ENCODE peak calls at places on chromosomes 7 and 10, in ten cellular contexts. S is cardiac muscle cell, O is AG04450, D is astrocyte of the spinal cord, V is psoas muscle, E is body of pancreas, M is PC-9, H is tibial artery, I is A549, J is Calu3. F is an unnamed sample.

GRCh38 chr10:52755297-52756062 is 17.1 kb downstream of the MBL2 start:
- DNase-seq in E (no peak), V (no peak), I (no peak), M (no peak), D (peak), J (no peak), S (no peak), O (peak), H (no peak), F (no peak)

GRCh38 chr7:2140216-2140870 is 92.4 kb downstream of the MAD1L1 start:
- DNase-seq in E (no peak), O (no peak), V (no peak), J (no peak), D (no peak), M (no peak), S (no peak), H (no peak), I (no peak), F (no peak)

GRCh38 chr10:110883924-110884323 is 12.2 kb downstream of the PDCD4 start:
- DNase-seq in I (no peak), H (no peak), O (no peak), S (no peak), E (no peak), D (peak), J (no peak), V (no peak), M (no peak), F (no peak)

GRCh38 chr10:31768467-31768866 is 160.2 kb downstream of the ARHGAP12 start:
- DNase-seq in J (no peak), H (no peak), E (no peak), O (no peak), V (no peak), I (no peak), D (peak), M (no peak), S (no peak), F (no peak)

GRCh38 chr10:103954543-103954942 is 12.4 kb upstream of the SLK start:
- DNase-seq in O (no peak), M (no peak), S (no peak), H (no peak), E (no peak), V (no peak), D (no peak), J (no peak), I (no peak), F (no peak)

GRCh38 chr10:74018241-74018640 is 20.3 kb downstream of the VCL start:
- DNase-seq in I (no peak), E (no peak), D (no peak), V (no peak), M (no peak), J (no peak), O (no peak), H (no peak), S (no peak), F (no peak)

GRCh38 chr10:44437837-44438752 is 53.2 kb upstream of the CXCL12 start:
- DNase-seq in M (no peak), H (no peak), S (no peak), V (no peak), O (no peak), D (peak), E (no peak), I (no peak), J (no peak), F (no peak)

GRCh38 chr10:43113201-43113893 is 24.9 kb upstream of the CSGALNACT2 start:
- DNase-seq in M (no peak), E (no peak), H (no peak), J (no peak), O (no peak), V (no peak), I (no peak), S (no peak), D (no peak), F (no peak)

GRCh38 chr10:105252908-105253307 is 611.8 kb downstream of the SORCS3 start:
- DNase-seq in J (no peak), I (no peak), H (no peak), O (no peak), D (no peak), M (no peak), E (no peak), S (no peak), V (no peak), F (no peak)

GRCh38 chr7:53756946-53757345 is 721.5 kb downstream of the POM121L12 start:
- DNase-seq in I (no peak), M (no peak), S (no peak), D (no peak), H (no peak), V (no peak), E (no peak), J (no peak), O (no peak), F (no peak)

GRCh38 chr10:21950566-21950965 is 53.0 kb downstream of the DNAJC1 start:
- DNase-seq in D (no peak), V (no peak), E (no peak), H (no peak), M (no peak), J (no peak), O (no peak), S (no peak), I (no peak), F (no peak)

GRCh38 chr7:114708646-114709045 is 213.2 kb upstream of the MDFIC start:
- DNase-seq in V (no peak), I (no peak), J (no peak), H (no peak), E (no peak), S (no peak), O (no peak), M (no peak), D (no peak), F (no peak)

GRCh38 chr10:101568054-101568745 is 19.9 kb downstream of the POLL start:
- DNase-seq in I (no peak), J (no peak), H (peak), S (no peak), D (no peak), V (no peak), E (peak), O (no peak), M (no peak), F (no peak)

GRCh38 chr7:100053201-100053600 is 3.6 kb downstream of the ZSCAN21 start:
- DNase-seq in I (peak), E (peak), J (peak), D (peak), M (peak), O (peak), V (peak), S (peak), H (no peak), F (peak)

GRCh38 chr7:21944616-21945373 is 904 bp downstream of the CDCA7L start:
- DNase-seq in S (peak), E (peak), D (peak), H (no peak), M (peak), I (peak), V (no peak), J (peak), O (no peak), F (peak)

GRCh38 chr10:84267503-84268126 is 22.8 kb downstream of the RGR start:
- DNase-seq in D (peak), H (no peak), S (peak), M (no peak), O (no peak), V (no peak), E (peak), J (peak), I (peak), F (peak)

GRCh38 chr7:98641646-98642489 is 24.8 kb downstream of the NPTX2 start:
- DNase-seq in J (no peak), V (no peak), O (no peak), S (no peak), M (no peak), D (no peak), E (no peak), H (no peak), I (no peak), F (peak)

GRCh38 chr10:14163374-14164125 is 167.2 kb downstream of the FRMD4A start:
- DNase-seq in S (no peak), J (no peak), D (no peak), M (no peak), I (no peak), V (no peak), H (no peak), E (no peak), O (no peak), F (no peak)

GRCh38 chr7:48090095-48090805 is 1.2 kb downstream of the UPP1 start:
- DNase-seq in E (peak), M (peak), D (peak), V (peak), I (no peak), J (peak), S (peak), H (no peak), O (no peak), F (no peak)

GRCh38 chr7:38753347-38753746 is 122.2 kb upstream of the AMPH start:
- DNase-seq in E (no peak), V (no peak), M (no peak), H (no peak), I (no peak), D (no peak), O (no peak), J (no peak), S (no peak), F (no peak)

DNA sequence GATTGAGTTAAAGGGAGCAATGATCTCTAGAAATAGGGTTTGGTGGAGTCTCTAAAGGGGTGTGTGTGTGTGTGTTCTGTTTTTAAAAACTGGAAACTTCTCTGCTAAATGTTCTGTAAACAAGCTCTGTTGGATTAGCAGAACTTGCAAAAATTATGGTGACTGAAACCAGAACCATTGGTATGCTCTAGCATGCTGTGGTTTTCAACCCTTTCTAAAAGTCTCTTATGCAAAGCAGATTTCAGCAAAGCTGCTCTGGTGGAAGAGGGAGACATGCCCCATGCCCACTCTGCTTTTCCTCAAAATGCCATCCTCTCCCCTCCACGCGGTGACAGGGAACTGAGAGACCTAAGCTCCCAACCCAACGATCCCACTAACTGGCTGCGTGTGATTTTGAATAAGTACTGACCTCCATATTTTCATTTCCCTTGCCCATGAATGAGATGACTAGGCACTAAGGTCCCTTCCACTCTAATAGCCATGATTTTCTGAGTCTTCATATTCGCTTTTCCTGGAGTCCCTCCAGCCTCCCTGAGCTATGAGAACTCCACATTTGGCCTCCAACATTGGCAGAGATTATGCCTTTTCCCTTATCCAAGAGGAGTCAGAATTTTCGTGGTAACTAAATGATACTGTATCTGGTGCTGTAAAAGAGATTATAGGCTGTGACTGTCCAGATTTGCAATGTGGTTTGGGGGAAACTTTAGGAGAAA is 117.3 kb upstream of the PALS2 start:
- DNase-seq in I (no peak), M (no peak), J (no peak), O (no peak), H (no peak), E (no peak), D (no peak), V (no peak), S (no peak), F (no peak)
- TF ChIP-seq CTCF in I (no peak), M (no peak), J (no peak), O (no peak), H (no peak), E (no peak), D (no peak), V (no peak), S (no peak), F (no peak)

DNA sequence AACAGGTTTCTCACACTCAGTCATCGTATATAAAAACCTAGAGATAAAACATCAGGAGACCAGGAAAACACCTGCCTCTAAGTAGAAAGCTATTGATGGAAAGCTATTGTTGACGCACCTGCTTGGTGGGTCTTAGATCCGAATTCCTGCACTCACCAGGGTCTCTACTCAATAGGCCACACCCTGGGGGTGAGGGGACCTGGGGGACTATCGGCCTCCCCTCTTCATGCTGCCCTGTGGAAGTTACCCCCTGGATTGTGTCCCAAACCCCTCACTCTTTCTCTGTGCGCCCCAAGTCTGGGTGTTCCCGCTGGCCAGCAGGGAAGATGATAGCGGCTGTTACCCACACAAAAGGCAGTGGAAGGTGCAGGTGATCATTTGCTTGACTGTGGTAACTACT is 313.0 kb downstream of the WDR37 start:
- DNase-seq in E (no peak), H (no peak), I (no peak), D (no peak), M (no peak), V (no peak), S (no peak), O (no peak), J (no peak), F (no peak)
- TF ChIP-seq CTCF in E (no peak), H (no peak), I (no peak), D (no peak), M (peak), V (no peak), S (no peak), O (no peak), J (no peak), F (no peak)

GRCh38 chr7:26618458-26618857 is 245.9 kb downstream of the SKAP2 start:
- DNase-seq in O (no peak), M (no peak), J (no peak), H (no peak), E (no peak), V (no peak), I (no peak), D (no peak), S (no peak), F (no peak)

GRCh38 chr7:26619348-26619747 is 245.0 kb downstream of the SKAP2 start:
- DNase-seq in I (no peak), J (no peak), V (no peak), D (no peak), E (no peak), M (no peak), O (no peak), H (no peak), S (no peak), F (no peak)

GRCh38 chr7:26617066-26617465 is 247.3 kb downstream of the SKAP2 start:
- DNase-seq in H (no peak), I (no peak), J (no peak), M (no peak), O (no peak), D (no peak), S (no peak), E (no peak), V (no peak), F (no peak)

GRCh38 chr7:26618898-26619297 is 245.5 kb downstream of the SKAP2 start:
- DNase-seq in H (no peak), E (no peak), M (no peak), D (no peak), V (no peak), I (no peak), S (no peak), O (no peak), J (no peak), F (no peak)

GRCh38 chr7:26620352-26620751 is 244.0 kb downstream of the SKAP2 start:
- DNase-seq in H (no peak), J (peak), V (peak), I (peak), S (no peak), O (no peak), D (peak), E (no peak), M (no peak), F (no peak)
- TF ChIP-seq CTCF in H (no peak), J (no peak), V (no peak), I (no peak), S (no peak), O (no peak), D (no peak), E (no peak), M (no peak), F (no peak)

GRCh38 chr7:18700147-18700546 is 204.6 kb downstream of the HDAC9 start:
- DNase-seq in H (no peak), S (no peak), D (no peak), J (peak), O (no peak), V (no peak), M (no peak), I (peak), E (no peak), F (no peak)
- TF ChIP-seq CTCF in H (no peak), S (no peak), D (no peak), J (peak), O (no peak), V (no peak), M (peak), I (no peak), E (no peak), F (no peak)

GRCh38 chr7:71925663-71926062 is 486.5 kb downstream of the CALN1 start:
- DNase-seq in J (no peak), S (no peak), V (no peak), E (no peak), I (no peak), O (no peak), D (no peak), H (no peak), M (no peak), F (no peak)
- TF ChIP-seq CTCF in J (no peak), S (no peak), V (no peak), E (no peak), I (no peak), O (no peak), D (no peak), H (no peak), M (no peak), F (no peak)

GRCh38 chr10:794382-794956 is 105.0 kb upstream of the DIP2C start:
- DNase-seq in S (no peak), D (peak), V (no peak), J (no peak), E (no peak), O (no peak), M (no peak), H (peak), I (no peak), F (no peak)
- TF ChIP-seq CTCF in S (peak), D (peak), V (peak), J (peak), E (no peak), O (peak), M (no peak), H (no peak), I (no peak), F (no peak)

GRCh38 chr10:15244635-15245197 is 76.2 kb upstream of the NMT2 start:
- DNase-seq in S (no peak), D (no peak), E (no peak), M (no peak), H (no peak), V (no peak), J (no peak), O (no peak), I (no peak), F (no peak)

GRCh38 chr10:15245530-15245929 is 77.0 kb upstream of the NMT2 start:
- DNase-seq in M (no peak), O (no peak), J (no peak), D (no peak), I (no peak), V (no peak), S (peak), E (no peak), H (no peak), F (no peak)
- TF ChIP-seq CTCF in M (peak), O (peak), J (peak), D (peak), I (peak), V (no peak), S (peak), E (no peak), H (no peak), F (peak)

DNA sequence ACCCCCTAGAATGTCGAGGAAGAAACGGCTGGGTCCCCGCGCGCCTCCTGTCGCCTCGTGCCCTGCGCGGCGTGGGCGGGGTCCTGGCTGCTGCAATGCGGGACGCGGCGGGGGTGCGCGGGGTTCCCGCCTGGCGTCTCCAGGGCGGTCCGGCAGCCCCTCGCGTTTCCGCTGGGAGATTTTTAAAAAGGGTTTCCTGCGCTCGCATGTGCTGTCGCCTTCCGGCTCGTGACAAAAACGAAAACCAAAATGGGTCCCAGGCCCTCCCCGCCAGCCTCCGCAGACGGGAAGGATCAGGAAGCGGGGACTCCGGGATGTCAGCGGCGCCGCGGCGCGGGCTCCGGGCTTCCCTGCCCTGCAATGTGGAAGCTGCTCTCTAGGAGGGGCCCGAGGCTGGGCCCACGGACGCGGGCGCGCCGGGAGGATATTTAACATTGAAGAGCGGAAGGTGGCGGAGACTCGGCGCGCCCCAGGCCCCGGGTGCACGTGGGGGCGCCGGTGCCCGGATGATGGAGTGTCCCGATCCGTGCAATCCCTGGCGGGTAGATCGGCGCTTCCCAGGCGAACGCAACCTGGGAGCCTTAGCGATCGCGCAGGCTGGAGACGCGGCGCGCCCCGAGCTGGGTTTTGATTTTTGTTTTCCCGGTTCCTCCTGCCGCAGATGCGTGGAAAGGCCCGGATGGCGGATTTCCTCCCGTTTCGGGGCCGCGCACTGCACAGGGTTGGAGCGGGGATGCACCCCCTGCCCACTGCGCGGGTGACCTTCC is 1.0 kb downstream of the PFKP start:
- DNase-seq in V (peak), M (no peak), E (peak), J (peak), H (peak), I (no peak), S (peak), D (peak), O (no peak), F (peak)
- TF ChIP-seq CTCF in V (peak), M (no peak), E (no peak), J (no peak), H (peak), I (no peak), S (peak), D (peak), O (peak), F (no peak)

DNA sequence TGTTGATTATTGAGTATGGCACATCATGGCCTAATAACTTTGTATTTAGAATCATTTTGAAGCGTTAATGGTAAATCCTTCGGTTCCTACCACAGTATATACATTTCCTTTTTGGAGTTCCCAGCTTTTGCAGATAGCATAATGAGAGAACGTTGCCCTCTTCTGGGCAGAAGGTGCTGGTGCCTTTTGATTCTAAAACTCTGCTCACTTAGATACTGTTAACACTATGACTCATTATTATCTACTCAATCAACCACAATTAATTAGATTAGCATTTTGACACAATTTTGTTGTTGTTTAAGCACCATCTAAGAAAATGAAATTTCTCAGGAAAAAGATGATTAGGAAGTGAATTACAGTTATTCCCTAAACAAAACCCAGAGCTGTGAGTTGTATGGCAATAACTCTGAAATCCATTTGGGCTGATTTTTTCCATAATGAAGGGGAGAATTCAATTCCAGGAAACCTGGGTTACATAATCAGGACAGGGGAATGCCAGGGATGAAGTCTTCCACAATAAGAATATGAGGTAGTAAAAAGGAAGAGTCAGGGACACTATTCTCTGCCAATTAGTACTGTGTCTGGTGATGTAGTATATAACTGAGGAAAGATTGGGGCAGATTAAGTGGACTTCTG is 11.5 kb upstream of the DLD start:
- DNase-seq in S (peak), E (peak), D (peak), V (no peak), M (peak), J (peak), O (no peak), H (no peak), I (peak), F (peak)
- TF ChIP-seq CTCF in S (peak), E (peak), D (peak), V (peak), M (peak), J (peak), O (peak), H (peak), I (peak), F (peak)